ENCODE peak calls at places on chromosomes 1 and 21, in five cellular contexts. L is NCI-H2171 treated with DMSO at 0.1 percent for 48 hours; Y is renal cortical epithelial cell; W is activated CD4-positive, alpha-beta T cell treated with anti-CD3 and anti-CD28 coated beads, Interleukin-2, amount 50 U/mL, for 48 hours; C is A172. Z is an unnamed sample.

GRCh38 chr1:75423616-75424015 is 187.3 kb downstream of the SLC44A5 start:
- DNase-seq in C (no peak), W (no peak), Y (no peak), L (peak; percentile 65), Z (no peak)

GRCh38 chr21:44737706-44738354 is 26.5 kb upstream of the TSPEAR start:
- DNase-seq in Y (no peak), W (no peak), L (peak; percentile 33), C (peak; percentile 31), Z (peak; percentile 13)

GRCh38 chr1:37634554-37635308 is at the start of gene RSPO1:
- DNase-seq in Y (no peak), W (no peak), L (peak; percentile 4), C (no peak), Z (peak; percentile 4)

GRCh38 chr1:170471310-170471839 is 60.6 kb upstream of the GORAB start:
- DNase-seq in C (no peak), W (no peak), Y (no peak), L (no peak), Z (no peak)

GRCh38 chr1:167666416-167666815 is 36.4 kb downstream of the RCSD1 start:
- DNase-seq in L (no peak), C (peak; percentile 82), Y (no peak), W (no peak), Z (no peak)

GRCh38 chr1:110734146-110734680 is 59.5 kb upstream of the KCNA3 start:
- DNase-seq in W (no peak), L (peak; percentile 61), Y (no peak), C (no peak), Z (no peak)

GRCh38 chr1:160550572-160551034 is 27.5 kb upstream of the SLAMF6 start:
- DNase-seq in Y (no peak), W (peak; percentile 79), L (no peak), C (no peak), Z (no peak)

GRCh38 chr1:40802078-40803075 is 18.8 kb downstream of the KCNQ4 start:
- DNase-seq in W (peak; percentile 86), L (peak; percentile 43), C (no peak), Y (peak; percentile 43), Z (peak; percentile 69)

GRCh38 chr1:167120899-167121298 is 27.0 kb downstream of the STYXL2 start:
- DNase-seq in C (no peak), Y (no peak), L (no peak), W (peak; percentile 22), Z (no peak)

GRCh38 chr21:43884012-43884860 is 19.2 kb downstream of the AGPAT3 start:
- DNase-seq in W (peak; percentile 55), L (no peak), Y (peak; percentile 41), C (peak; percentile 62), Z (peak; percentile 90)

GRCh38 chr1:234371414-234371813 is 1.8 kb upstream of the COA6 start:
- DNase-seq in Y (no peak), C (no peak), W (no peak), L (no peak), Z (no peak)

GRCh38 chr1:211829343-211830054 is 1.1 kb downstream of the LPGAT1 start:
- DNase-seq in C (peak; percentile 14), L (peak; percentile 69), Y (peak; percentile 37), W (no peak), Z (peak; percentile 65)

GRCh38 chr1:20126041-20126805 is 6.9 kb upstream of the PLA2G2D start:
- DNase-seq in L (no peak), W (no peak), Y (no peak), C (no peak), Z (no peak)

GRCh38 chr1:214154596-214155261 is 126.2 kb upstream of the SMYD2 start:
- DNase-seq in Y (no peak), W (no peak), C (no peak), L (no peak), Z (no peak)

GRCh38 chr1:118905206-118905605 is 82.9 kb downstream of the TBX15 start:
- DNase-seq in L (no peak), W (no peak), C (no peak), Y (no peak), Z (no peak)

GRCh38 chr1:184970691-184971161 is 3.6 kb downstream of the NIBAN1 start:
- DNase-seq in W (peak; percentile 16), Y (no peak), C (peak; percentile 35), L (no peak), Z (no peak)

Z was measured in kidney tubule cell.